ENCODE peak calls at places on chromosome 6, in ten cellular contexts. One of them, this sample, is unnamed.

GRCh38 chr6:34232901-34233300 is 3.8 kb upstream of the HMGA1 start:
- ATAC-seq in CD8-positive, alpha-beta T cell: no peak
- ATAC-seq in HCT116: no peak
- ATAC-seq in PC-3: no peak
- ATAC-seq in heart right ventricle: no peak
- ATAC-seq in IMR-90: no peak
- ATAC-seq in right cardiac atrium: no peak
- ATAC-seq in lower lobe of right lung: no peak
- ATAC-seq in right lobe of liver: no peak
- ATAC-seq in DND-41: no peak
- ATAC-seq in this sample: no peak

GRCh38 chr6:71248306-71248705 is 40.3 kb upstream of the OGFRL1 start:
- ATAC-seq in CD8-positive, alpha-beta T cell: no peak
- ATAC-seq in HCT116: no peak
- ATAC-seq in PC-3: peak; percentile 35
- ATAC-seq in heart right ventricle: peak; percentile 21
- ATAC-seq in IMR-90: peak; percentile 91
- ATAC-seq in right cardiac atrium: peak; percentile 73
- ATAC-seq in lower lobe of right lung: peak; percentile 83
- ATAC-seq in right lobe of liver: peak; percentile 72
- ATAC-seq in DND-41: no peak
- ATAC-seq in this sample: peak; percentile 24

GRCh38 chr6:36734486-36735060 is 36.9 kb downstream of the RAB44 start:
- ATAC-seq in CD8-positive, alpha-beta T cell: no peak
- ATAC-seq in HCT116: peak; percentile 16
- ATAC-seq in PC-3: no peak
- ATAC-seq in heart right ventricle: no peak
- ATAC-seq in IMR-90: no peak
- ATAC-seq in right cardiac atrium: peak; percentile 15
- ATAC-seq in lower lobe of right lung: no peak
- ATAC-seq in right lobe of liver: no peak
- ATAC-seq in DND-41: no peak
- ATAC-seq in this sample: no peak

GRCh38 chr6:51303313-51303712 is 484.6 kb downstream of the TFAP2B start:
- ATAC-seq in CD8-positive, alpha-beta T cell: no peak
- ATAC-seq in HCT116: no peak
- ATAC-seq in PC-3: no peak
- ATAC-seq in heart right ventricle: no peak
- ATAC-seq in IMR-90: no peak
- ATAC-seq in right cardiac atrium: no peak
- ATAC-seq in lower lobe of right lung: no peak
- ATAC-seq in right lobe of liver: no peak
- ATAC-seq in DND-41: no peak
- ATAC-seq in this sample: no peak

GRCh38 chr6:110173506-110174132 is 5.9 kb downstream of the WASF1 start:
- ATAC-seq in CD8-positive, alpha-beta T cell: no peak
- ATAC-seq in HCT116: no peak
- ATAC-seq in PC-3: no peak
- ATAC-seq in heart right ventricle: no peak
- ATAC-seq in IMR-90: peak; percentile 17
- ATAC-seq in right cardiac atrium: no peak
- ATAC-seq in lower lobe of right lung: no peak
- ATAC-seq in right lobe of liver: no peak
- ATAC-seq in DND-41: peak; percentile 53
- ATAC-seq in this sample: no peak

GRCh38 chr6:166005401-166005845 is 162.2 kb downstream of the TBXT start:
- ATAC-seq in CD8-positive, alpha-beta T cell: no peak
- ATAC-seq in HCT116: no peak
- ATAC-seq in PC-3: no peak
- ATAC-seq in heart right ventricle: peak; percentile 66
- ATAC-seq in IMR-90: peak; percentile 2
- ATAC-seq in right cardiac atrium: peak; percentile 81
- ATAC-seq in lower lobe of right lung: peak; percentile 49
- ATAC-seq in right lobe of liver: no peak
- ATAC-seq in DND-41: no peak
- ATAC-seq in this sample: peak; percentile 58

GRCh38 chr6:103908898-103909297 is 950.8 kb downstream of the HACE1 start:
- ATAC-seq in CD8-positive, alpha-beta T cell: no peak
- ATAC-seq in HCT116: no peak
- ATAC-seq in PC-3: no peak
- ATAC-seq in heart right ventricle: no peak
- ATAC-seq in IMR-90: no peak
- ATAC-seq in right cardiac atrium: no peak
- ATAC-seq in lower lobe of right lung: no peak
- ATAC-seq in right lobe of liver: no peak
- ATAC-seq in DND-41: no peak
- ATAC-seq in this sample: no peak

GRCh38 chr6:131822119-131822518 is 14.3 kb downstream of the ENPP1 start:
- ATAC-seq in CD8-positive, alpha-beta T cell: no peak
- ATAC-seq in HCT116: no peak
- ATAC-seq in PC-3: no peak
- ATAC-seq in heart right ventricle: no peak
- ATAC-seq in IMR-90: no peak
- ATAC-seq in right cardiac atrium: no peak
- ATAC-seq in lower lobe of right lung: no peak
- ATAC-seq in right lobe of liver: peak; percentile 51
- ATAC-seq in DND-41: no peak
- ATAC-seq in this sample: no peak

DNA sequence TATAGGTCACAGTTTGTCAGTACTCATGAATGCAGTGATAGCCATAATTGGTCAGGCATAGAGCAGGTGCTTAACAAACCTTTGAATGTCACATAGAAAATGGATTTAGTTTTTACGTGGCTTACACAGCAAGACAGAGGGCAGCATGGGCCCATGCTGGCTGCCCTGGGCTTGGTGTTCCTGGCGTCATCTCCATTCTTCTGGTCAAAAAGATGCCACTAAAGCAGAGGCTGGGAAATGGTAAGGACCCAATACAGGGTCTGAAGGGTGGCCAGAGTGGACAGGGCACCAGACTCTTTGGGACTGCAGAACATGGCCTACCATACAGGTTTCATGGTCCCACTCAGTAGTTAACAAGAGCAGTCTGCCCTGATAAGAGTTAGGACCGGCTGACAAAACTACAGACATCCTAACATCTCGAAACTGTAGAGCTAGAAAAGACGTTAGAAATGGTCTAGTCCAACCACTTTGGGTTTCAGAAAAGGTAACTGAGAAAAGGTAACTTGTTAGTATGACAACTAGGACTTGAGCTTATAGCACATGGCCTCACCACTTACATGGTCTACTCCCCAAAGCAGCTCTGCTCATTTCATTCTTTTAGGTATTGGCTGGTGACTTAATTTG is 22.6 kb downstream of the HEBP2 start:
- ATAC-seq in CD8-positive, alpha-beta T cell: no peak
- ATAC-seq in HCT116: no peak
- ATAC-seq in PC-3: no peak
- ATAC-seq in heart right ventricle: no peak
- ATAC-seq in IMR-90: no peak
- ATAC-seq in right cardiac atrium: no peak
- ATAC-seq in lower lobe of right lung: no peak
- ATAC-seq in right lobe of liver: no peak
- ATAC-seq in DND-41: no peak
- ATAC-seq in this sample: no peak
- H3K4me3 ChIP-seq in CD8-positive, alpha-beta T cell: no peak overlapping the region
- H3K4me3 ChIP-seq in HCT116: no peak overlapping the region
- H3K4me3 ChIP-seq in PC-3: no peak overlapping the region
- H3K4me3 ChIP-seq in heart right ventricle: no peak overlapping the region
- H3K4me3 ChIP-seq in IMR-90: no peak overlapping the region
- H3K4me3 ChIP-seq in right cardiac atrium: no peak overlapping the region
- H3K4me3 ChIP-seq in lower lobe of right lung: no peak overlapping the region
- H3K4me3 ChIP-seq in right lobe of liver: no peak overlapping the region
- H3K4me3 ChIP-seq in DND-41: no peak overlapping the region
- H3K4me3 ChIP-seq in this sample: no peak overlapping the region

GRCh38 chr6:28953039-28953872 is 29.5 kb upstream of the TRIM27 start:
- ATAC-seq in CD8-positive, alpha-beta T cell: peak; percentile 72
- ATAC-seq in HCT116: peak; percentile 46
- ATAC-seq in PC-3: peak; percentile 73
- ATAC-seq in heart right ventricle: peak; percentile 11
- ATAC-seq in IMR-90: peak; percentile 90
- ATAC-seq in right cardiac atrium: peak; percentile 76
- ATAC-seq in lower lobe of right lung: peak; percentile 68
- ATAC-seq in right lobe of liver: peak; percentile 82
- ATAC-seq in DND-41: no peak
- ATAC-seq in this sample: no peak
- H3K4me3 ChIP-seq in CD8-positive, alpha-beta T cell: peak overlapping the region; percentile 45
- H3K4me3 ChIP-seq in HCT116: no peak overlapping the region
- H3K4me3 ChIP-seq in PC-3: peak overlapping the region; percentile 82
- H3K4me3 ChIP-seq in heart right ventricle: no peak overlapping the region
- H3K4me3 ChIP-seq in IMR-90: peak overlapping the region; percentile 63
- H3K4me3 ChIP-seq in right cardiac atrium: peak overlapping the region; percentile 74
- H3K4me3 ChIP-seq in lower lobe of right lung: peak overlapping the region; percentile 32
- H3K4me3 ChIP-seq in right lobe of liver: peak overlapping the region; percentile 9
- H3K4me3 ChIP-seq in DND-41: no peak overlapping the region
- H3K4me3 ChIP-seq in this sample: no peak overlapping the region

GRCh38 chr6:156773935-156774871 is 3.0 kb upstream of the ARID1B start:
- ATAC-seq in CD8-positive, alpha-beta T cell: no peak
- ATAC-seq in HCT116: no peak
- ATAC-seq in PC-3: no peak
- ATAC-seq in heart right ventricle: no peak
- ATAC-seq in IMR-90: no peak
- ATAC-seq in right cardiac atrium: no peak
- ATAC-seq in lower lobe of right lung: no peak
- ATAC-seq in right lobe of liver: no peak
- ATAC-seq in DND-41: no peak
- ATAC-seq in this sample: no peak
- H3K4me3 ChIP-seq in CD8-positive, alpha-beta T cell: no peak overlapping the region
- H3K4me3 ChIP-seq in HCT116: no peak overlapping the region
- H3K4me3 ChIP-seq in PC-3: no peak overlapping the region
- H3K4me3 ChIP-seq in heart right ventricle: no peak overlapping the region
- H3K4me3 ChIP-seq in IMR-90: no peak overlapping the region
- H3K4me3 ChIP-seq in right cardiac atrium: no peak overlapping the region
- H3K4me3 ChIP-seq in lower lobe of right lung: no peak overlapping the region
- H3K4me3 ChIP-seq in right lobe of liver: no peak overlapping the region
- H3K4me3 ChIP-seq in DND-41: no peak overlapping the region
- H3K4me3 ChIP-seq in this sample: no peak overlapping the region

GRCh38 chr6:41602864-41603608 is 35.2 kb upstream of the MDFI start:
- ATAC-seq in CD8-positive, alpha-beta T cell: peak; percentile 81
- ATAC-seq in HCT116: peak; percentile 82
- ATAC-seq in PC-3: peak; percentile 83
- ATAC-seq in heart right ventricle: peak; percentile 85
- ATAC-seq in IMR-90: peak; percentile 93
- ATAC-seq in right cardiac atrium: peak; percentile 77
- ATAC-seq in lower lobe of right lung: peak; percentile 80
- ATAC-seq in right lobe of liver: peak; percentile 91
- ATAC-seq in DND-41: peak; percentile 90
- ATAC-seq in this sample: peak; percentile 71
- H3K4me3 ChIP-seq in CD8-positive, alpha-beta T cell: no peak overlapping the region
- H3K4me3 ChIP-seq in HCT116: peak overlapping the region; percentile 6
- H3K4me3 ChIP-seq in PC-3: peak overlapping the region; percentile 45
- H3K4me3 ChIP-seq in heart right ventricle: no peak overlapping the region
- H3K4me3 ChIP-seq in IMR-90: no peak overlapping the region
- H3K4me3 ChIP-seq in right cardiac atrium: no peak overlapping the region
- H3K4me3 ChIP-seq in lower lobe of right lung: no peak overlapping the region
- H3K4me3 ChIP-seq in right lobe of liver: no peak overlapping the region
- H3K4me3 ChIP-seq in DND-41: peak overlapping the region; percentile 42
- H3K4me3 ChIP-seq in this sample: peak overlapping the region; percentile 24

GRCh38 chr6:68636710-68637470 is 1.8 kb downstream of the ADGRB3 start:
- ATAC-seq in CD8-positive, alpha-beta T cell: no peak
- ATAC-seq in HCT116: no peak
- ATAC-seq in PC-3: no peak
- ATAC-seq in heart right ventricle: no peak
- ATAC-seq in IMR-90: no peak
- ATAC-seq in right cardiac atrium: no peak
- ATAC-seq in lower lobe of right lung: no peak
- ATAC-seq in right lobe of liver: no peak
- ATAC-seq in DND-41: no peak
- ATAC-seq in this sample: no peak
- H3K4me3 ChIP-seq in CD8-positive, alpha-beta T cell: no peak overlapping the region
- H3K4me3 ChIP-seq in HCT116: no peak overlapping the region
- H3K4me3 ChIP-seq in PC-3: no peak overlapping the region
- H3K4me3 ChIP-seq in heart right ventricle: no peak overlapping the region
- H3K4me3 ChIP-seq in IMR-90: no peak overlapping the region
- H3K4me3 ChIP-seq in right cardiac atrium: peak overlapping the region; percentile 92
- H3K4me3 ChIP-seq in lower lobe of right lung: peak overlapping the region; percentile 61
- H3K4me3 ChIP-seq in right lobe of liver: no peak overlapping the region
- H3K4me3 ChIP-seq in DND-41: no peak overlapping the region
- H3K4me3 ChIP-seq in this sample: peak overlapping the region; percentile 65

DNA sequence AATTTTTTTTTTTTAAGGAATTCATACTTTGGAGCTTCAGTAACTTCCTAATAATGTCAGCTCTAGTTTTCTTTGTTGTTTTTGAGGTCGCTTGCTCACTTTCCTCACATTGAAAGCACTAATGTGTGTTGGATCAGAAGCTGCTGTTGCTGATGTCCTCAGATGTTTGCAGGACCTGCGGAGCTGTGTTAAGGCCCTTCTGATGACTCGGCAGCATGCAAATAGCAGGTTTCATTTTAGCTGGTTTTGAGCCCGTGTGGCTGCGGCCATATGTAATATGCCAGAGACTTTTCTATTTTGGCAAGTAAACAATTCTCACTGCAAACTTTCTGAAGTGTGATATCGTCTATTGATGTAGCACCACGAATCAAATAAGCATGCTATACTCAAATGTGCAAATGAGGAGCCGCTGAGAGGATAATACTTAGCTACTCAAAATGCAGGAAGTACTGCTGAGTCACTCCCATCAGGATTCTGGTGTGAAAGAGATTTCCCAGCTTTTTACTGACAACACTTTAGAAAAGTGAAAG is 187.8 kb downstream of the SASH1 start:
- ATAC-seq in CD8-positive, alpha-beta T cell: no peak
- ATAC-seq in HCT116: no peak
- ATAC-seq in PC-3: peak; percentile 58
- ATAC-seq in heart right ventricle: peak; percentile 59
- ATAC-seq in IMR-90: peak; percentile 76
- ATAC-seq in right cardiac atrium: peak; percentile 54
- ATAC-seq in lower lobe of right lung: peak; percentile 49
- ATAC-seq in right lobe of liver: peak; percentile 62
- ATAC-seq in DND-41: no peak
- ATAC-seq in this sample: peak; percentile 69
- H3K4me3 ChIP-seq in CD8-positive, alpha-beta T cell: no peak overlapping the region
- H3K4me3 ChIP-seq in HCT116: no peak overlapping the region
- H3K4me3 ChIP-seq in PC-3: peak overlapping the region; percentile 39
- H3K4me3 ChIP-seq in heart right ventricle: no peak overlapping the region
- H3K4me3 ChIP-seq in IMR-90: peak overlapping the region; percentile 46
- H3K4me3 ChIP-seq in right cardiac atrium: peak overlapping the region; percentile 18
- H3K4me3 ChIP-seq in lower lobe of right lung: peak overlapping the region; percentile 12
- H3K4me3 ChIP-seq in right lobe of liver: no peak overlapping the region
- H3K4me3 ChIP-seq in DND-41: no peak overlapping the region
- H3K4me3 ChIP-seq in this sample: peak overlapping the region; percentile 30

DNA sequence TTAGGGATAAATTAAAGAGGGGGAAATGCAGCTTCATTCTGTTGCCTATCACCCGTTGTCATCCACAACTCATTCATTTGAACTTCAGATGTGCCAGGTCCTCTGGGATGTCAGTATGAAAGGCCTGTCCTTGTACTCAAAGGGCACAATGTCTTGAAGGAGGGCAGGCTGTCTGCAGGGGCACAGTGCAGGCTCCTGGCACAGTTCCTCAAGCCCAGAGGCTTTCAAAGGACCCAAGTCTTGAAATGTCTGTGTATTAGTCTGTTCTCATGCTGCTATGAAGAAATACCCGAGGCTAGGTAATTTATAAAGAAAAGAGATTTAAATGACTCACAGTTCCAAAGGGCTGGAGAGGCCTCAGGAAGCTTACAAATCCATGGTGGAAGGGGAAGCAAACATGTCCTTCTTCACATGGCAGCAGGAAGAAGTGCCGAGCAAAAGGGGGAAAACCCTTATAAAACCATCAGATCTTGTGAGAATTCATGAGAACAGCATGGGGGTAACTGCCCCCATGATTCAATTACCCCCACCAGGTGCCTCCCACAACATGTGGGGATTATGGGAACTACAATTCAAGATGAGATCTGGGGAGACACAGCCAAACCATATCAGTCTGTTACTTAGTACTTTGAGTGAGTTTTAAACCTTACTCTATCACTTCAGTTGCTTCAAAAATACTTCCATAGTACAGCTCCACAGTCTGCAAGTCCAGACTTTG is 9.4 kb downstream of the SNX9 start:
- ATAC-seq in CD8-positive, alpha-beta T cell: no peak
- ATAC-seq in HCT116: peak; percentile 16
- ATAC-seq in PC-3: no peak
- ATAC-seq in heart right ventricle: no peak
- ATAC-seq in IMR-90: no peak
- ATAC-seq in right cardiac atrium: no peak
- ATAC-seq in lower lobe of right lung: no peak
- ATAC-seq in right lobe of liver: peak; percentile 13
- ATAC-seq in DND-41: no peak
- ATAC-seq in this sample: no peak
- H3K4me3 ChIP-seq in CD8-positive, alpha-beta T cell: no peak overlapping the region
- H3K4me3 ChIP-seq in HCT116: no peak overlapping the region
- H3K4me3 ChIP-seq in PC-3: no peak overlapping the region
- H3K4me3 ChIP-seq in heart right ventricle: no peak overlapping the region
- H3K4me3 ChIP-seq in IMR-90: no peak overlapping the region
- H3K4me3 ChIP-seq in right cardiac atrium: no peak overlapping the region
- H3K4me3 ChIP-seq in lower lobe of right lung: no peak overlapping the region
- H3K4me3 ChIP-seq in right lobe of liver: no peak overlapping the region
- H3K4me3 ChIP-seq in DND-41: no peak overlapping the region
- H3K4me3 ChIP-seq in this sample: no peak overlapping the region